ENCODE peak calls at places on chromosome 1, in nine cellular contexts. Z is kidney epithelial cell, U is epithelial cell of esophagus, X is cardiac muscle cell, N is neural crest cell, B is A673, P is mammary epithelial cell, O is H9, H is HFFc6. V is an unnamed sample.

GRCh38 chr1:16073490-16074104 is at the start of gene FAM131C:
- DNase-seq in Z (no peak), U (peak; percentile 37), X (no peak), N (peak; percentile 38), B (peak; percentile 47), P (no peak), O (peak; percentile 49), H (no peak), V (peak; percentile 51)

GRCh38 chr1:150626150-150626549 is 3.3 kb downstream of the ENSA start:
- DNase-seq in Z (no peak), U (peak; percentile 97), X (no peak), N (no peak), B (no peak), P (peak; percentile 88), O (no peak), H (no peak), V (no peak)

GRCh38 chr1:92040971-92041370 is 11.2 kb downstream of the EPHX4 start:
- DNase-seq in Z (no peak), U (no peak), X (no peak), N (no peak), B (no peak), P (no peak), O (no peak), H (no peak), V (no peak)

GRCh38 chr1:219926363-219926998 is 1.9 kb downstream of the SLC30A10 start:
- DNase-seq in Z (no peak), U (peak; percentile 69), X (no peak), N (no peak), B (no peak), P (peak; percentile 32), O (no peak), H (no peak), V (peak; percentile 17)

GRCh38 chr1:201253906-201254624 is 29.2 kb upstream of the PKP1 start:
- DNase-seq in Z (no peak), U (no peak), X (no peak), N (no peak), B (no peak), P (no peak), O (no peak), H (no peak), V (no peak)

GRCh38 chr1:184637664-184638063 is 117.0 kb downstream of the EDEM3 start:
- DNase-seq in Z (no peak), U (no peak), X (no peak), N (no peak), B (peak; percentile 17), P (no peak), O (no peak), H (no peak), V (no peak)

GRCh38 chr1:67608661-67609571 is 76.1 kb upstream of the GADD45A start:
- DNase-seq in Z (no peak), U (no peak), X (peak; percentile 7), N (no peak), B (no peak), P (no peak), O (no peak), H (no peak), V (no peak)

GRCh38 chr1:106876384-106876783 is 180.1 kb upstream of the PRMT6 start:
- DNase-seq in Z (no peak), U (no peak), X (no peak), N (no peak), B (no peak), P (no peak), O (no peak), H (no peak), V (no peak)

GRCh38 chr1:4736254-4736653 is 81.8 kb downstream of the AJAP1 start:
- DNase-seq in Z (no peak), U (no peak), X (no peak), N (no peak), B (peak; percentile 37), P (no peak), O (no peak), H (no peak), V (no peak)

GRCh38 chr1:233359905-233360304 is 32.4 kb downstream of the MAP3K21 start:
- DNase-seq in Z (no peak), U (no peak), X (no peak), N (no peak), B (no peak), P (no peak), O (no peak), H (no peak), V (no peak)

GRCh38 chr1:59434336-59434735 is 137.4 kb downstream of the FGGY start:
- DNase-seq in Z (no peak), U (peak; percentile 37), X (no peak), N (no peak), B (peak; percentile 29), P (no peak), O (no peak), H (peak; percentile 80), V (no peak)

GRCh38 chr1:24388331-24388870 is 25.2 kb downstream of the STPG1 start:
- DNase-seq in Z (no peak), U (no peak), X (no peak), N (no peak), B (no peak), P (no peak), O (no peak), H (no peak), V (no peak)

GRCh38 chr1:66752000-66752592 is at the start of gene DYNLT5:
- DNase-seq in Z (no peak), U (peak; percentile 6), X (peak; percentile 78), N (peak; percentile 61), B (no peak), P (no peak), O (peak; percentile 78), H (peak; percentile 56), V (no peak)

GRCh38 chr1:203269654-203270020 is 35.7 kb upstream of the BTG2 start:
- DNase-seq in Z (no peak), U (no peak), X (no peak), N (no peak), B (no peak), P (no peak), O (no peak), H (no peak), V (no peak)

GRCh38 chr1:172717722-172718455 is 59.0 kb downstream of the FASLG start:
- DNase-seq in Z (no peak), U (peak; percentile 11), X (no peak), N (no peak), B (no peak), P (no peak), O (no peak), H (no peak), V (peak; percentile 23)

GRCh38 chr1:209835782-209836298 is 8.1 kb downstream of the UTP25 start:
- DNase-seq in Z (no peak), U (no peak), X (peak; percentile 9), N (no peak), B (no peak), P (no peak), O (no peak), H (peak; percentile 57), V (no peak)

GRCh38 chr1:90721210-90722194 is 4.4 kb upstream of the BARHL2 start:
- DNase-seq in Z (no peak), U (peak; percentile 59), X (peak; percentile 72), N (peak; percentile 71), B (peak; percentile 96), P (peak; percentile 41), O (peak; percentile 78), H (peak; percentile 42), V (peak; percentile 71)

GRCh38 chr1:26281971-26282693 is 2.2 kb downstream of the SH3BGRL3 start:
- DNase-seq in Z (no peak), U (no peak), X (peak; percentile 54), N (peak; percentile 42), B (peak; percentile 57), P (no peak), O (peak; percentile 89), H (no peak), V (no peak)

GRCh38 chr1:18989956-18990355 is 33.5 kb upstream of the IFFO2 start:
- DNase-seq in Z (no peak), U (no peak), X (no peak), N (no peak), B (no peak), P (no peak), O (no peak), H (no peak), V (no peak)

GRCh38 chr1:205068001-205068400 is 16.3 kb downstream of the TMEM81 start:
- DNase-seq in Z (no peak), U (no peak), X (no peak), N (no peak), B (no peak), P (no peak), O (no peak), H (no peak), V (no peak)

GRCh38 chr1:205067031-205067430 is 17.2 kb downstream of the TMEM81 start:
- DNase-seq in Z (no peak), U (no peak), X (no peak), N (no peak), B (no peak), P (no peak), O (no peak), H (no peak), V (no peak)

GRCh38 chr1:205064741-205065316 is 19.4 kb downstream of the TMEM81 start:
- DNase-seq in Z (no peak), U (no peak), X (no peak), N (no peak), B (no peak), P (no peak), O (no peak), H (no peak), V (no peak)

GRCh38 chr1:205065666-205066065 is 18.6 kb downstream of the TMEM81 start:
- DNase-seq in Z (no peak), U (no peak), X (no peak), N (no peak), B (no peak), P (no peak), O (no peak), H (no peak), V (no peak)

GRCh38 chr1:205066221-205066818 is 17.9 kb downstream of the TMEM81 start:
- DNase-seq in Z (no peak), U (no peak), X (no peak), N (no peak), B (no peak), P (no peak), O (peak; percentile 70), H (no peak), V (no peak)
- TF ChIP-seq CTCF in Z (no peak), U (peak; percentile 38), X (peak; percentile 3), N (no peak), B (no peak), P (no peak), O (peak; percentile 66), H (peak; percentile 9), V (no peak)

GRCh38 chr1:213767683-213768082 is 220.1 kb upstream of the PROX1 start:
- DNase-seq in Z (no peak), U (no peak), X (no peak), N (no peak), B (no peak), P (no peak), O (no peak), H (no peak), V (no peak)
- TF ChIP-seq CTCF in Z (no peak), U (no peak), X (no peak), N (no peak), B (no peak), P (no peak), O (no peak), H (no peak), V (no peak)

GRCh38 chr1:7964476-7964875 is 3.0 kb downstream of the PARK7 start:
- DNase-seq in Z (no peak), U (no peak), X (no peak), N (no peak), B (no peak), P (no peak), O (no peak), H (no peak), V (no peak)
- TF ChIP-seq CTCF in Z (no peak), U (no peak), X (no peak), N (no peak), B (no peak), P (no peak), O (no peak), H (no peak), V (no peak)

GRCh38 chr1:94669213-94669612 is 127.7 kb upstream of the F3 start:
- DNase-seq in Z (no peak), U (no peak), X (peak; percentile 21), N (no peak), B (no peak), P (no peak), O (no peak), H (peak; percentile 17), V (no peak)
- TF ChIP-seq CTCF in Z (no peak), U (no peak), X (no peak), N (no peak), B (no peak), P (no peak), O (no peak), H (no peak), V (no peak)

V was measured in Calu3.